ENCODE peak calls at places on chromosomes 1 and 21, in seven cellular contexts. H is PC-3, U is sigmoid colon, S is nephron progenitor cell, L is K562, Z is heart left ventricle, F is T-helper 9 cell. N is an unnamed sample.

GRCh38 chr1:46133946-46134345 is 1.5 kb upstream of the PIK3R3 start:
- DNase-seq in H (no peak), U (no peak), S (no peak), L (no peak), Z (no peak), F (no peak), N (no peak)

GRCh38 chr1:100575406-100575805 is 37.5 kb downstream of the GPR88 start:
- DNase-seq in H (no peak), U (no peak), S (no peak), L (no peak), Z (no peak), F (no peak), N (no peak)

GRCh38 chr1:47996406-47997226 is 569 bp downstream of the TRABD2B start:
- DNase-seq in H (no peak), U (no peak), S (peak; percentile 53), L (no peak), Z (no peak), F (no peak), N (no peak)

GRCh38 chr1:212860713-212861581 is 2.9 kb downstream of the FLVCR1 start:
- DNase-seq in H (peak; percentile 70), U (no peak), S (no peak), L (peak; percentile 50), Z (no peak), F (no peak), N (no peak)

GRCh38 chr1:217275617-217276398 is 355.1 kb downstream of the GPATCH2 start:
- DNase-seq in H (peak; percentile 96), U (no peak), S (no peak), L (no peak), Z (no peak), F (no peak), N (no peak)

GRCh38 chr1:8077120-8077573 is 51.0 kb upstream of the ERRFI1 start:
- DNase-seq in H (peak; percentile 89), U (peak; percentile 82), S (no peak), L (peak; percentile 54), Z (peak; percentile 66), F (no peak), N (peak; percentile 78)

GRCh38 chr1:93768380-93768863 is 86.8 kb upstream of the BCAR3 start:
- DNase-seq in H (no peak), U (no peak), S (no peak), L (no peak), Z (no peak), F (no peak), N (no peak)

GRCh38 chr1:236220473-236220872 is 61.3 kb downstream of the ERO1B start:
- DNase-seq in H (no peak), U (no peak), S (no peak), L (no peak), Z (no peak), F (no peak), N (no peak)

GRCh38 chr1:29541641-29542040 is 305.3 kb downstream of the PTPRU start:
- DNase-seq in H (no peak), U (peak; percentile 53), S (no peak), L (no peak), Z (peak; percentile 39), F (no peak), N (no peak)

GRCh38 chr1:115748396-115749130 is 20.0 kb downstream of the CASQ2 start:
- DNase-seq in H (peak; percentile 59), U (no peak), S (no peak), L (no peak), Z (no peak), F (no peak), N (no peak)

GRCh38 chr1:46667782-46668760 is at the start of gene ATPAF1:
- DNase-seq in H (peak; percentile 67), U (peak; percentile 90), S (peak; percentile 80), L (peak; percentile 80), Z (peak; percentile 86), F (peak; percentile 39), N (peak; percentile 72)

GRCh38 chr1:193416226-193416625 is 229.8 kb upstream of the B3GALT2 start:
- DNase-seq in H (no peak), U (no peak), S (no peak), L (no peak), Z (no peak), F (no peak), N (no peak)

GRCh38 chr1:245751671-245752070 is 596.9 kb downstream of the KIF26B start:
- DNase-seq in H (no peak), U (no peak), S (peak; percentile 21), L (no peak), Z (no peak), F (no peak), N (no peak)

GRCh38 chr21:37712204-37712934 is 203.9 kb downstream of the KCNJ6 start:
- DNase-seq in H (peak; percentile 79), U (no peak), S (peak; percentile 78), L (peak; percentile 67), Z (peak; percentile 76), F (no peak), N (no peak)

GRCh38 chr1:89701746-89702241 is 68.9 kb downstream of the LRRC8C start:
- DNase-seq in H (no peak), U (no peak), S (no peak), L (peak; percentile 18), Z (no peak), F (no peak), N (no peak)

GRCh38 chr1:92482665-92483441 is 3.9 kb downstream of the GFI1 start:
- DNase-seq in H (no peak), U (no peak), S (peak; percentile 34), L (no peak), Z (peak; percentile 68), F (peak; percentile 25), N (peak; percentile 28)

GRCh38 chr1:113657556-113658063 is 101.7 kb downstream of the PHTF1 start:
- DNase-seq in H (no peak), U (no peak), S (no peak), L (no peak), Z (no peak), F (no peak), N (no peak)

GRCh38 chr1:113871597-113872113 is at the start of gene PTPN22:
- DNase-seq in H (peak; percentile 57), U (no peak), S (no peak), L (no peak), Z (no peak), F (peak; percentile 65), N (peak; percentile 52)

GRCh38 chr21:41680444-41681335 is 86.2 kb downstream of the RIPK4 start:
- DNase-seq in H (peak; percentile 71), U (no peak), S (no peak), L (no peak), Z (no peak), F (no peak), N (no peak)

GRCh38 chr1:6831368-6831767 is 46.1 kb downstream of the CAMTA1 start:
- DNase-seq in H (no peak), U (no peak), S (no peak), L (no peak), Z (no peak), F (no peak), N (no peak)

GRCh38 chr1:11180342-11180744 is 8.8 kb upstream of the ANGPTL7 start:
- DNase-seq in H (peak; percentile 86), U (no peak), S (no peak), L (no peak), Z (no peak), F (no peak), N (no peak)

GRCh38 chr1:44587796-44588460 is 86.4 kb downstream of the TMEM53 start:
- DNase-seq in H (no peak), U (no peak), S (peak; percentile 56), L (peak; percentile 71), Z (no peak), F (no peak), N (peak; percentile 50)

GRCh38 chr1:157968503-157968902 is 24.9 kb upstream of the KIRREL1 start:
- DNase-seq in H (peak; percentile 81), U (peak; percentile 74), S (no peak), L (no peak), Z (no peak), F (no peak), N (peak; percentile 23)

GRCh38 chr1:193060938-193061337 is 1.5 kb downstream of the RO60 start:
- DNase-seq in H (no peak), U (no peak), S (no peak), L (no peak), Z (no peak), F (no peak), N (no peak)

GRCh38 chr1:203278087-203278884 is 27.0 kb upstream of the BTG2 start:
- DNase-seq in H (no peak), U (peak; percentile 99), S (peak; percentile 63), L (peak; percentile 43), Z (peak; percentile 95), F (no peak), N (peak; percentile 91)

GRCh38 chr1:22089787-22090186 is 37.3 kb downstream of the CDC42 start:
- DNase-seq in H (no peak), U (no peak), S (no peak), L (no peak), Z (no peak), F (no peak), N (no peak)

GRCh38 chr1:25020173-25020840 is 90.2 kb upstream of the RUNX3 start:
- DNase-seq in H (no peak), U (no peak), S (no peak), L (no peak), Z (peak; percentile 46), F (no peak), N (no peak)

N was measured in left colon.